ENCODE peak calls at places on chromosomes 13 and 19, in nine cellular contexts. S, L, Q, M, W, C, U, O and V are unnamed samples.

GRCh38 chr13:20412761-20413355 is 112.8 kb downstream of the CRYL1 start:
- DNase-seq in S (no peak), L (no peak), Q (no peak), M (no peak), W (no peak), C (no peak), U (no peak), O (peak; percentile 20), V (no peak)

GRCh38 chr19:17076539-17076919 is 952 bp downstream of the MYO9B start:
- DNase-seq in S (no peak), L (no peak), Q (no peak), M (no peak), W (no peak), C (no peak), U (peak; percentile 56), O (peak; percentile 44), V (peak; percentile 22)

GRCh38 chr13:21116141-21116540 is 54.8 kb upstream of the LATS2 start:
- DNase-seq in S (no peak), L (no peak), Q (no peak), M (no peak), W (no peak), C (no peak), U (no peak), O (no peak), V (peak; percentile 31)

GRCh38 chr13:78102121-78102677 is 183.6 kb upstream of the EDNRB start:
- DNase-seq in S (no peak), L (peak; percentile 92), Q (peak; percentile 93), M (peak; percentile 47), W (no peak), C (peak; percentile 82), U (no peak), O (peak; percentile 72), V (no peak)

GRCh38 chr13:48201044-48201443 is 32.0 kb upstream of the ITM2B start:
- DNase-seq in S (no peak), L (no peak), Q (no peak), M (no peak), W (no peak), C (no peak), U (peak; percentile 74), O (no peak), V (no peak)

GRCh38 chr13:110374644-110375370 is 67.7 kb downstream of the COL4A2 start:
- DNase-seq in S (no peak), L (no peak), Q (no peak), M (no peak), W (no peak), C (no peak), U (no peak), O (no peak), V (no peak)

GRCh38 chr13:48942131-48942530 is 33.6 kb upstream of the FNDC3A start:
- DNase-seq in S (no peak), L (peak; percentile 44), Q (peak; percentile 59), M (no peak), W (no peak), C (no peak), U (no peak), O (peak; percentile 77), V (no peak)

GRCh38 chr13:111912453-111912866 is 154.5 kb upstream of the SOX1 start:
- DNase-seq in S (no peak), L (no peak), Q (no peak), M (no peak), W (no peak), C (no peak), U (peak; percentile 22), O (no peak), V (no peak)

GRCh38 chr13:68023838-68024581 is 793.9 kb upstream of the PCDH9 start:
- DNase-seq in S (no peak), L (no peak), Q (no peak), M (no peak), W (no peak), C (no peak), U (no peak), O (no peak), V (no peak)

DNA sequence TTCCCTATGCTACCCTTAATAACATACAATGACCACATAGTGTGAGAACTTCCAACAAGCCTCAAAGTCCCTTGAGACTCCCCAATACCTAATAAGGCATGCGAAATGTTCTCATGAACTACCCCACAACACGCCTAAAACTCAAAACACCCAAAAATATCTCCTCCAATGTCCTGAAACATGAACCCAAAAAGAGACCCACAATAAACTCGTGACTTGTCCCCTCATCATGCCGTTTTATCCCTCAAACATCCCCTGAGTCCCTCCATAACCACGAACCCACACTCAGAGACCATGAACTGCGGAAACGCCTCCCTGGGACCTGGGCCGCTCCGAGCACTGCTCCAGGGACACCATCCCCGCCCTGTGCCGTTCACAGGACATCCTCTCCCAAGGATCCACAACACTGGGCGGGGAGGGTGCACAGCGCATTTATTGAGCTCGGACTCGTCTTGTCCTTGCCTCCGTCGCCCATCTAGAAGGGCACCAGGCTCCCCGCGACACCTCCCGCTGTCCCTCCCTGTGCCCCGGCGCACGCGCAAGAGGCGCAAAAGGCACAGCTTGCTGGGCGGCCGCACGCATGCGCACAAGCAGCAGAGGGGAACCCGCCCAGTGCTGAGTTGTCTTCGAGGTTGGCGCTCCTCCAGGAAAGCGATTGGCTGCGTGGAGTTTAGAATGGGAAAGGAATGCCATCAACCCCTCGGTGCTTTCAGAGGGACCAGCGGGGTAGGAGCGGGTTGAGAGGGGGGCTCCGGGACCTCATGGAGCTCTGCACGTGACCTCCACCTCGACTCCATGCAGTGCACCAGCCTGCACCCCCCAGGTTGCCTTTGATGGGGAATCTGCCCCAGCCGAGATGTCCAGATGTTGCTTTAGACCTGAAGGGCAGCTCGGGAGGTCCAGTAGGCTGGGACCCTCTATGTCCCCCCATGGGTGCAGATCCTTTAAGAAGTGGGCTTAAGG is 8.8 kb downstream of the FXYD3 start:
- DNase-seq in S (no peak), L (peak; percentile 71), Q (peak; percentile 94), M (peak; percentile 97), W (peak; percentile 97), C (peak; percentile 39), U (peak; percentile 96), O (peak; percentile 98), V (peak; percentile 85)
- H3K4me3 ChIP-seq in S (no peak overlapping the region), L (peak overlapping the region; percentile 65), Q (peak overlapping the region; percentile 87), M (peak overlapping the region; percentile 65), W (peak overlapping the region; percentile 39), C (peak overlapping the region; percentile 33), U (peak overlapping the region; percentile 55), O (peak overlapping the region; percentile 79), V (peak overlapping the region; percentile 40)

GRCh38 chr13:74246398-74246975 is 112.3 kb upstream of the KLF12 start:
- DNase-seq in S (no peak), L (no peak), Q (peak; percentile 64), M (no peak), W (no peak), C (no peak), U (no peak), O (peak; percentile 61), V (no peak)
- H3K4me3 ChIP-seq in S (no peak overlapping the region), L (no peak overlapping the region), Q (no peak overlapping the region), M (peak overlapping the region; percentile 25), W (no peak overlapping the region), C (no peak overlapping the region), U (no peak overlapping the region), O (no peak overlapping the region), V (no peak overlapping the region)

GRCh38 chr19:10333758-10334339 is 520 bp upstream of the RAVER1 start:
- DNase-seq in S (peak; percentile 21), L (no peak), Q (peak; percentile 4), M (no peak), W (no peak), C (no peak), U (no peak), O (peak; percentile 48), V (no peak)
- H3K4me3 ChIP-seq in S (peak overlapping the region; percentile 50), L (peak overlapping the region; percentile 80), Q (peak overlapping the region; percentile 88), M (peak overlapping the region; percentile 69), W (peak overlapping the region; percentile 93), C (peak overlapping the region; percentile 94), U (peak overlapping the region; percentile 72), O (peak overlapping the region; percentile 90), V (peak overlapping the region; percentile 57)

DNA sequence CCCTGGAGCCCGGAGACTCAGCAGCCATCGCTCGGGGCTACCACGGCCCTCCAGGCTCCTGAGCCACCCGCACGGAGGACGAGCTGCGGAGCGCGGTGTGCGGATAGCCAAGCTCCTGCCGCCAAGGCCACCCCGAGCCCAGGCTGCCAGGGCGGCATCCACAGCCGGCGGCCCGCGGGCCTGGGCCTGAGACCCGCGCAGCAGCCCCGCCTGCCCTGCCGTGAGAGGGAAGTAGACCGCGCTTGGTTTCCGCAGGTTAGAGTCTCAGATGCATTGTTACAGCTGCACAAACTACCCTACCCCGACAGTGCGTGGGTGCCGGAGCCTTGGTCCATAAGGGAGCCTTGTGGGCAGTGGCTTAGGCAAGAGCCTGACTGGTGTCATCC is 253.8 kb upstream of the SGCG start:
- DNase-seq in S (no peak), L (no peak), Q (no peak), M (no peak), W (no peak), C (no peak), U (no peak), O (no peak), V (no peak)
- H3K4me3 ChIP-seq in S (no peak overlapping the region), L (no peak overlapping the region), Q (no peak overlapping the region), M (peak overlapping the region; percentile 66), W (peak overlapping the region; percentile 37), C (no peak overlapping the region), U (peak overlapping the region; percentile 47), O (no peak overlapping the region), V (no peak overlapping the region)

DNA sequence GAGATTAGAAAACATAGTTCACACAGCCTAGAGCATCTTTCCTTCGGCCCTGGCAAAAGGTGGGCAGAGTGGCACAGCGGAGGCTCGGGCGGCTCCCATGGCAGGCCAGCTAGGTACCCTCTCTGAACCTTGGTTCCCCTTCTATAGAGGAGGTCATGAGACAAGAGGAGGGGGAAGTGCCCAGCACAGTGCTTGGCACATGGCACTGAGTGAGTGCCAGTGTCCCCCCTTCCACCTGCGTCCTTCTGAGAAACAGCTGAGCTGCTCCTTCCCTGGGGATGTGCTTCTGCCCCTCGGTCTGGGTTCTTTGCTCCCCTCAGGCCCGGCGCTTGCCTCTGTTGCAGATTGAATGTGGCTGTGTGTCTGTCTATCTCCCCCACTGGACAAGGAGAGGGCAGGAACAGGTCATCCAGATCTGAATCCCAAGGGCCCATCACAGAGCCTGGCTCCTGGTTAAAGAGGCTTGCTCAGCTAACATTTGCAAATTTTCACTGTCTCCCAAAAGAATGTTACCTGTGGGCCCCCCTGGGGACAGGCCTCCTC is 165.6 kb downstream of the USP12 start:
- DNase-seq in S (no peak), L (no peak), Q (no peak), M (no peak), W (no peak), C (no peak), U (no peak), O (no peak), V (no peak)
- H3K4me3 ChIP-seq in S (peak overlapping the region; percentile 16), L (no peak overlapping the region), Q (no peak overlapping the region), M (peak overlapping the region; percentile 59), W (no peak overlapping the region), C (no peak overlapping the region), U (no peak overlapping the region), O (peak overlapping the region; percentile 72), V (no peak overlapping the region)